ENCODE peak calls at places on chromosome 18, in ten cellular contexts. Y is IMR-90, A is neural progenitor cell, N is mesenchymal stem cell, E is GM23248, V is GM23338, G is fibroblast of lung, L is hepatocyte, O is PC-9, Z is PC-3. Q is an unnamed sample.
A peak's percentile ranks its signal among the peaks of the same experiment; 100 is the strongest.

GRCh38 chr18:65768379-65768778 is 17.6 kb downstream of the CDH7 start:
- DNase-seq in V (no peak), E (no peak), Y (no peak), Z (peak; percentile 90), G (no peak), L (peak; percentile 64), N (peak; percentile 80), O (no peak), A (no peak), Q (no peak)

GRCh38 chr18:66495844-66496243 is 108.0 kb downstream of the CDH19 start:
- DNase-seq in G (peak; percentile 19), E (no peak), Z (peak; percentile 80), A (peak; percentile 87), O (peak; percentile 55), V (peak; percentile 90), N (peak; percentile 49), L (peak; percentile 85), Y (no peak), Q (no peak)

GRCh38 chr18:44839239-44839666 is 158.6 kb downstream of the SETBP1 start:
- DNase-seq in V (peak; percentile 37), E (peak; percentile 69), G (peak; percentile 77), N (peak; percentile 72), L (peak; percentile 38), O (peak; percentile 48), Z (peak; percentile 53), A (peak; percentile 42), Y (peak; percentile 43), Q (peak; percentile 73)

GRCh38 chr18:8797206-8797605 is 91.8 kb downstream of the MTCL1 start:
- DNase-seq in E (peak; percentile 63), Z (peak; percentile 79), A (no peak), L (no peak), Y (peak; percentile 70), V (no peak), G (peak; percentile 62), N (peak; percentile 52), O (peak; percentile 23), Q (peak; percentile 80)

GRCh38 chr18:31498450-31499156 is 626 bp downstream of the DSG2 start:
- DNase-seq in E (no peak), L (no peak), Z (no peak), O (no peak), A (peak; percentile 6), V (peak; percentile 40), G (no peak), Y (no peak), N (peak; percentile 54), Q (peak; percentile 73)

GRCh38 chr18:24552218-24552617 is 91.8 kb downstream of the HRH4 start:
- DNase-seq in Y (no peak), O (no peak), L (no peak), A (no peak), N (no peak), E (no peak), V (no peak), Z (no peak), G (no peak), Q (no peak)

GRCh38 chr18:57984490-57985109 is 59.4 kb upstream of the NEDD4L start:
- DNase-seq in Y (no peak), E (no peak), Z (no peak), L (no peak), O (no peak), A (no peak), V (no peak), N (no peak), G (no peak), Q (no peak)

GRCh38 chr18:25467226-25468065 is 115.5 kb upstream of the ZNF521 start:
- DNase-seq in G (peak; percentile 41), V (no peak), L (no peak), Z (no peak), O (no peak), A (peak; percentile 37), E (peak; percentile 46), N (no peak), Y (peak; percentile 43), Q (no peak)

GRCh38 chr18:56672981-56673380 is 21.8 kb downstream of the WDR7 start:
- DNase-seq in G (no peak), A (no peak), Z (no peak), O (no peak), E (no peak), V (no peak), L (no peak), N (no peak), Y (no peak), Q (no peak)

GRCh38 chr18:10201226-10201625 is 253.2 kb upstream of the APCDD1 start:
- DNase-seq in A (no peak), E (no peak), N (no peak), Y (no peak), G (no peak), Z (no peak), V (no peak), O (no peak), L (no peak), Q (no peak)

DNA sequence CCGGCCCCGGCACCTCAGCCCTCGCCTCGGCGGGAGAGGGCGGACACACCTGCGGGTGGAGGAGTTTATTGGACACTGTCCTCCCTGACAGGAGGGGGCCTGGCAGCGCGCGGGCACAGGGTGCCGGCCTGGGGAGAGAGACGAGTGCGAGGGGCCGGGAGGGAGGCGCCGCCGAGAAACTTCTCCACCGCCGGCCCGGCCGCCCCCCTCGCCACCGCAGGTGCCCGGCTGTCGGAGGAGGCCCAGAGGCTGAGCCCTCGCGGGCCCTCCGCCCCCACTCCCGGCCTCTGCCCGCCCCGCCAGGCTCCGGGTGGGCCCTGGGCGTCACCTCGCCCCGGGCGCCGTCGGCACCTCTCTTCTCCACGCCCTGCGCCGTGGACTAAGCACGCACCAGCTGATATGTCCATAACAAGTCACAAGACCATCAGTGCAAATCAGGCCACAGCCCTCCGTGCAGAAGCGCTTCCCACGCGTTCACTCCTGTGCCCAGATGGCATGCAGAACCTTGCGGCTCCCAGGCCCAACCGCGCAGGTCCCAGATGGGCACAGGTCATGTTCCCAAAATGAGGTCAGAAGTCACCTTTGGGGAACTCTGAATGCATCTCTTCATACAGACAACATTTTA is 311.2 kb downstream of the CELF4 start:
- DNase-seq in Y (no peak), V (peak; percentile 28), A (no peak), N (no peak), Z (no peak), L (peak; percentile 55), E (peak; percentile 14), O (no peak), G (no peak), Q (peak; percentile 68)
- H3K4me3 ChIP-seq in Y (no peak overlapping the region), V (peak overlapping the region; percentile 74), A (peak overlapping the region; percentile 84), N (peak overlapping the region; percentile 49), Z (peak overlapping the region; percentile 30), L (peak overlapping the region; percentile 33), E (peak overlapping the region; percentile 22), O (peak overlapping the region; percentile 40), G (no peak overlapping the region), Q (no peak overlapping the region)

GRCh38 chr18:49691177-49691608 is 122.1 kb downstream of the ACAA2 start:
- DNase-seq in V (no peak), O (peak; percentile 17), E (peak; percentile 96), L (no peak), G (peak; percentile 99), Z (peak; percentile 81), N (peak; percentile 91), Y (peak; percentile 93), A (no peak), Q (no peak)
- H2AFZ ChIP-seq in V (no peak overlapping the region), O (no peak overlapping the region), E (no peak overlapping the region), L (no peak overlapping the region), G (peak overlapping the region; percentile 36), Z (no peak overlapping the region), N (no peak overlapping the region), Y (peak overlapping the region; percentile 76), A (no peak overlapping the region), Q (no peak overlapping the region)

GRCh38 chr18:34511879-34512278 is 198.2 kb upstream of the DTNA start:
- DNase-seq in E (no peak), G (no peak), A (no peak), V (no peak), N (no peak), Z (peak; percentile 25), Y (no peak), L (no peak), O (no peak), Q (no peak)

GRCh38 chr18:34509879-34510586 is 200.1 kb upstream of the DTNA start:
- DNase-seq in Y (no peak), V (no peak), O (no peak), N (no peak), L (no peak), G (no peak), Z (no peak), E (no peak), A (no peak), Q (no peak)

GRCh38 chr18:34509163-34509562 is 200.9 kb upstream of the DTNA start:
- DNase-seq in G (no peak), L (no peak), E (no peak), Z (no peak), N (no peak), A (no peak), O (no peak), V (no peak), Y (no peak), Q (no peak)

GRCh38 chr18:34510926-34511325 is 199.2 kb upstream of the DTNA start:
- DNase-seq in V (no peak), E (no peak), N (no peak), A (no peak), Z (no peak), G (no peak), Y (no peak), L (no peak), O (no peak), Q (no peak)

GRCh38 chr18:34511435-34511834 is 198.7 kb upstream of the DTNA start:
- DNase-seq in Y (no peak), O (no peak), L (no peak), A (no peak), V (no peak), E (no peak), N (no peak), G (no peak), Z (peak; percentile 52), Q (no peak)
- H3K4me3 ChIP-seq in Y (no peak overlapping the region), O (no peak overlapping the region), L (no peak overlapping the region), A (no peak overlapping the region), V (peak overlapping the region; percentile 16), E (no peak overlapping the region), N (no peak overlapping the region), G (no peak overlapping the region), Z (no peak overlapping the region), Q (no peak overlapping the region)

GRCh38 chr18:7778181-7778580 is 211.1 kb downstream of the PTPRM start:
- DNase-seq in L (no peak), Z (peak; percentile 33), O (no peak), N (peak; percentile 8), V (no peak), G (peak; percentile 71), Y (peak; percentile 66), A (no peak), E (no peak), Q (no peak)

GRCh38 chr18:7766817-7767216 is 199.7 kb downstream of the PTPRM start:
- DNase-seq in O (no peak), Y (no peak), V (no peak), A (no peak), G (no peak), E (no peak), Z (no peak), L (no peak), N (no peak), Q (no peak)

GRCh38 chr18:7775848-7776247 is 208.7 kb downstream of the PTPRM start:
- DNase-seq in N (no peak), L (no peak), A (no peak), Z (no peak), G (no peak), V (no peak), E (no peak), Y (no peak), O (no peak), Q (no peak)

GRCh38 chr18:7770903-7771302 is 203.8 kb downstream of the PTPRM start:
- DNase-seq in L (no peak), N (no peak), O (no peak), Z (no peak), E (no peak), Y (no peak), G (no peak), A (no peak), V (no peak), Q (no peak)

GRCh38 chr18:7772496-7772861 is 205.4 kb downstream of the PTPRM start:
- DNase-seq in L (no peak), E (no peak), G (no peak), Y (no peak), Z (no peak), N (no peak), V (no peak), A (no peak), O (no peak), Q (no peak)
- H2AFZ ChIP-seq in L (no peak overlapping the region), E (no peak overlapping the region), G (no peak overlapping the region), Y (no peak overlapping the region), Z (no peak overlapping the region), N (no peak overlapping the region), V (no peak overlapping the region), A (no peak overlapping the region), O (no peak overlapping the region), Q (no peak overlapping the region)

Q was measured in osteoblast.